ENCODE peak calls at places on chromosomes 16 and 17, in five cellular contexts. N, D, Z, I and O are unnamed samples.

GRCh38 chr17:40319651-40320550 is 10.9 kb downstream of the RARA start:
- DNase-seq in N (no peak), D (peak), Z (no peak), I (peak), O (no peak)

GRCh38 chr16:53224932-53225533 is 170.2 kb downstream of the CHD9 start:
- DNase-seq in N (peak), D (no peak), Z (no peak), I (no peak), O (peak)

GRCh38 chr16:89257281-89257731 is 39.8 kb downstream of the ZNF778 start:
- DNase-seq in N (peak), D (peak), Z (no peak), I (no peak), O (peak)

GRCh38 chr16:27646811-27647210 is 96.9 kb downstream of the KATNIP start:
- DNase-seq in N (no peak), D (no peak), Z (no peak), I (no peak), O (peak)

GRCh38 chr17:32849879-32850278 is 27.0 kb downstream of the MYO1D start:
- DNase-seq in N (no peak), D (no peak), Z (no peak), I (no peak), O (no peak)

GRCh38 chr16:85146922-85147651 is 34.8 kb upstream of the CIBAR2 start:
- DNase-seq in N (no peak), D (no peak), Z (no peak), I (no peak), O (no peak)

GRCh38 chr17:63837962-63838585 is 4.4 kb downstream of the SMARCD2 start:
- DNase-seq in N (no peak), D (no peak), Z (no peak), I (no peak), O (no peak)

GRCh38 chr16:11682655-11683096 is 14.4 kb downstream of the SNN start:
- DNase-seq in N (no peak), D (no peak), Z (no peak), I (no peak), O (peak)

GRCh38 chr17:78641243-78641642 is 64.0 kb upstream of the DNAH17 start:
- DNase-seq in N (no peak), D (peak), Z (no peak), I (no peak), O (no peak)

GRCh38 chr16:75002474-75002873 is 3.6 kb downstream of the ZNRF1 start:
- DNase-seq in N (no peak), D (no peak), Z (no peak), I (no peak), O (no peak)

GRCh38 chr17:7248811-7249210 is 2.7 kb downstream of the CTDNEP1 start:
- DNase-seq in N (no peak), D (no peak), Z (no peak), I (no peak), O (no peak)
- H3K4me3 ChIP-seq in N (peak), D (no peak), Z (no peak), I (no peak), O (no peak)

GRCh38 chr17:76793775-76794174 is 55.9 kb downstream of the MFSD11 start:
- DNase-seq in N (peak), D (peak), Z (no peak), I (no peak), O (peak)
- TF ChIP-seq CTCF in N (peak), D (peak), Z (peak), I (no peak), O (peak)

DNA sequence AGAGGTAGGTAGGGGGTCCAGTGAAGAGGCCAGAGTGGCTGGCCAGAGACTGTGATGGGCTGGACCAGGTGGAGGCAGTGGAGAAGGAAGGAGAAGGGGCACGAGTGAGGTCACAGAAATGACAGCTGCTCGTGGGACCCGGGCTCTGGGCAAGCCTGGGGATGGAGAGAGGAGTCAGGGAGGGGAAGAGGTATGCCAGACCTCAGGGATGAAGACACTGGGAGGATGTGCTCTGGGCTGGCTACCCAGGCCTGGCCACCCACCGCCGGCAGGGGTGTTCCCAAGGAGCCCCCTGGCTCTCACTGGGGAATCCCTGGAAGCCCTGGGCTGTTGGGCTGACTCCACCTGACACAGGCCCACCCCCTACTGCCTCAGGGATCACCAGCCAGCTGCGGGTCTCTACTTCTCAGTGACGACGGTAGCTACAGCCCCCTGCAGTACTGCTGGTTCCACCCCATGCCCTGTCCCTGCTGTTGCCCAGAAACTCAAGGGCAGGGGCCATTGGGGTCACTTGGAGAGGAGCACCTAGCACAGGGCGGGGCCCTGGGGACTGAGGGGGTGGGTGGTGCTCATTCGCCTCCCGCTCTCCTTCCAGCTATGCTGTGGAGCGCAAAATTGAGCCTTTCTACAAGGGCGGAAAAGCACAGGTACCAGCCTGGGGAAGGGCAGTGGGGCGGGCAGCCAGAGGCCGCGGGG is 1.8 kb downstream of the TBL3 start:
- DNase-seq in N (no peak), D (no peak), Z (no peak), I (no peak), O (no peak)
- H3K4me3 ChIP-seq in N (peak), D (no peak), Z (no peak), I (no peak), O (no peak)

DNA sequence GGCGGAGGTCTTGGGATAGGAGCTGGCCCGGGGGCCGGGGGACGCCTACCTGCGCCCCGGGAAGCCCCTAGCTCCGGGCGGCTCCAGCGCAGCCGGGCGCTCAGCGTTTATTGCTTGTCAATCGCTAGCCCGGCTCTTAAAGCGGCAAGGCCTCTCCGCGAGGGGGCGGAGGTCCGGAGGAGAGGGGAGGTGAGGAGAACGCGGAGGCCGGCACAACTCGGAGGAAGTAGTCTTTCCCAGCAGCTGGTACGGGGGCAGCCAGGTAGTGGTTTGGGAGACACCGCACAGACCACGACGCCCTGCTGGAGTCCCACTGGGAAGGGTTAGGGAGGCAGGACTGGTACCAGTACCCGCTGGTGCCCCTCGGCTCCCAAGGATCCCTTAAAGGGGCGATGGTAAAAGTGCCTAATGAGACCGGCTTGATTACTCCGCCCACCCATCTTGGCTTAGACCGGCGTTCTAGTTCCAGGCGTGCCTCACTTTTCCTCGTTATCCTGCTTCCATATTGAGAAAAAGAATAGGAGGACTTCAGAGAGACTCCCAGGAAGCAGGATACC is at the start of gene MPP2:
- DNase-seq in N (peak), D (peak), Z (peak), I (peak), O (peak)
- TF ChIP-seq CTCF in N (no peak), D (peak), Z (no peak), I (peak), O (peak)

DNA sequence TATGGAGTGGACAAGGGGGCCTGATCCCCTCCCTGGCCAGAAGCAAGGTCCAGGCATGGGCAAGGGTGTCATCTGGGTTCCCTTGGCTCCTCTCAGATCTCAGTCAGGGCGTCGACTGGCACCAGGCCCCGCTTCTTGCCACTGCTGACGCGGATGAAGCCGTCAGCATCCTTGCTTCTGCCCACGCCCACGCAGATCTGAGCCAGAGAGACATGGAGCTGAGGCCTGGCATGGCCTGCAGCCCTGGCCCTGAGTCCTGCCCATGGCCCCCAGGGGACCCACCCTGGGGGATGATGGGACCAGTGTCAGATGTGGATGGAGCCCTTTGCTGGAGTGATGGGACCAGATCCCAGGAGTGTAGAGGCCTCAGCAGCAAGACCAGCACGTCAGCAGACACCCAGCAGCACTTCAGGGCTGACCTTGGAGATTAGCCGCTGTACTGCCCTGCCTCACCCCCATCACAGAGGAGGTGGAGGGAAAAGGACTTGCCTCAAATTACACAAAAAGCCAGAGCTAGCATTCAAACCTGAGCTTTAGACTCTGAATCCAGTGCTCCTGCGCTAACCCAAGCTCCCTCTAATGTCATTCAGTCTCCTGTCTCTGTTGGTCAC is 12.2 kb downstream of the RPL19 start:
- DNase-seq in N (no peak), D (no peak), Z (peak), I (no peak), O (no peak)
- H3K4me3 ChIP-seq in N (no peak), D (no peak), Z (no peak), I (no peak), O (no peak)

DNA sequence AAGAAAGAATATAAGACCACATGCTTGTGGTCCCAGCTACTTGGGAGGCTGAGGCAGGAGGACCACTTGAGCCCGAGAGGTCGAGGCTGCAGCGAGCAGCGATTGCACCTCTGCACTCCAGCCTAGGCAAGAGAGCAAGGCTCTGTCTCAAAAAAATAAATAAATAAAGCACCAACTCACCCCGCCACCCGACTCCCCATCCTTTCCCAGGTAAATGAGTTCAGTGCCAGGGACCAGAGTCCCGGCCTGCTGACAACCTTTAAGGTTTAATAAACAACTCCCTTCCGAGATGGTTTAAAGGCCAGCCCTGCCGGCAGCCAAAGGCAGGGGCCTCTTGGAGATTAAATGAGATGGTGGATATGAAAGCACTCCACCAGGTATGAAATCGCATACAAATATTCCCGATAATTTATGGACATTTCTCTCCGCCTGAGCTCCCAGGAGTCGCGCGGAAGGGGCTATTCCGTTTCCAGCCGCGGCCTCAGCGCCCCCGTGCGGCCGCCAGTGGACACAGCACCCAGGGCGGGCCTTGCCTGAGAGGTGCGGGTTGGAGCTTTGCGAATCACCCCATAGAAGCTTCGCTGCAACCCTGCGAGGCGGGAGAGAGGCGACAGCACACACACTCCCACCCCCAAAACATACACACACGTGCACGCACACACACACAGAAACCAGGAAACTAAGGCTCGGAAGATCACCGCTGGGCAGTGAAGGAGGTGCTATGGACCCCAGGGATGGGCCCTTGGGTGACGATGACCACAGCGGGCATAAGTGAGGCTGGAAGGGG is 4.0 kb upstream of the RPL38 start:
- DNase-seq in N (peak), D (peak), Z (peak), I (peak), O (peak)
- TF ChIP-seq CTCF in N (peak), D (peak), Z (peak), I (peak), O (peak)

DNA sequence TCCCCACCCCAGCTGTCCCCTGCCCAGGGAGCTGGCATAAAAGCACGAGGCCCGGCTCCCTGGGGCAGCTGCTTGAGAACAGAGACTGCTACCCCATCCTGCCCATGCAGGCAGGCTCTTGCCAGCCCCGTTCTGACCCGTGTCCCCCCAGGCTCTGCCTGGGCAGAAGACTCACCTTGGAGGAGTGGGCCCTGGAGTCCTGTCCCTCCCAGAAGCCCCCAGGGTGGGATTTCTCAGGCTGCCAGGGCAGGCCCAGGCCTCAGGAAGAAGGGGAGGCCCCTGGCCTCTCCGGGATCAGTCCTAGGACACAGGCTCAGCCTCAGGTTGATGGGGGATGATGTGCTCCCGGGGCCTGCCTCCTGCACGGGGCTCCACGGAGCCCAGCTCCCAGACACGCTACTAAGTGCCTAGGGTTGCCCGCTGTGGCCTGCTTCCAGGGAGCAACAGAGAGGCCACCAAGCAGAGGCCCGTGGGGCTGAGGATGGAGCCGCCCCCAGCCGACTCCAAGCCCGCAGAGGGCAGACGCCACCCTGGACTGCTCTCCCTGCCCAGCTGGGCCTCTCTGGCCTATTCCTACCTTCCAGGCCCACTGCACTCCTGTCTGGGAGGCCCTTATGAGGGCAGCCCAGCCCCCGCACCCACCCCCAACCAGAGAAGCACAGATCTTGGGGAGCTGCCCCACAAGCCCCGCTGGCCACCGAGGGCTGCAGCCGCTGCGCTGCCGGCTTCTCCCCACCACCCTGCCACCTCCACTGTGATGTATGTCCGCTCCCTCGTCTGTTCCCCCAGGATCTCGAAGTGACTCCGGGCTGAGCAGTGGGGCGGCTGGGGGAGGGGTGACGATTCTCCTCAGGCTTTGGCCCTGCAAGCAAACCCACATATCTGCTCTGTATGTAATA is 1.7 kb downstream of the NME3 start:
- DNase-seq in N (no peak), D (no peak), Z (no peak), I (no peak), O (no peak)
- H3K4me3 ChIP-seq in N (peak), D (no peak), Z (peak), I (peak), O (peak)